ENCODE peak calls at places on chromosome 21, in six cellular contexts. B is brain microvascular endothelial cell, R is anterior cingulate cortex, Q is HS-5, K is EL, W is NCI-H1092 treated with DMSO at 0.1 percent for 48 hours. J is an unnamed sample.
A peak's percentile ranks its signal among the peaks of the same experiment; 100 is the strongest.

GRCh38 chr21:38950388-38951094 is 144.8 kb downstream of the ETS2 start:
- DNase-seq in K (peak; percentile 70), W (no peak), Q (peak; percentile 51), B (peak; percentile 50), R (no peak), J (no peak)

GRCh38 chr21:41069305-41069642 is 98.7 kb upstream of the BACE2 start:
- DNase-seq in W (no peak), B (no peak), R (no peak), K (no peak), Q (no peak), J (no peak)

GRCh38 chr21:46057111-46057709 is 40.7 kb upstream of the COL6A2 start:
- DNase-seq in K (no peak), Q (no peak), W (no peak), B (no peak), R (no peak), J (no peak)

GRCh38 chr21:31554511-31555022 is 104.9 kb upstream of the SOD1 start:
- DNase-seq in K (peak; percentile 55), R (no peak), Q (no peak), B (peak; percentile 54), W (no peak), J (peak; percentile 87)

GRCh38 chr21:31460985-31461384 is 116.9 kb upstream of the TIAM1 start:
- DNase-seq in K (no peak), R (no peak), Q (no peak), W (no peak), B (no peak), J (no peak)

GRCh38 chr21:42025392-42026071 is 15.4 kb upstream of the ZBTB21 start:
- DNase-seq in B (peak; percentile 59), W (no peak), K (peak; percentile 72), Q (no peak), R (no peak), J (peak; percentile 68)

GRCh38 chr21:31254131-31254530 is 89.9 kb downstream of the TIAM1 start:
- DNase-seq in B (no peak), K (no peak), R (no peak), W (no peak), Q (no peak), J (no peak)

GRCh38 chr21:40759061-40759460 is 87.9 kb downstream of the DSCAM start:
- DNase-seq in R (no peak), B (no peak), Q (no peak), W (no peak), K (no peak), J (no peak)

GRCh38 chr21:34198232-34199120 is 125.1 kb downstream of the MRPS6 start:
- DNase-seq in R (no peak), B (no peak), Q (no peak), W (no peak), K (no peak), J (no peak)

GRCh38 chr21:45283611-45284455 is 3.9 kb downstream of the POFUT2 start:
- DNase-seq in R (no peak), W (no peak), K (no peak), B (no peak), Q (no peak), J (no peak)

GRCh38 chr21:36122977-36123376 is 11.9 kb upstream of the CBR3 start:
- DNase-seq in W (no peak), K (no peak), R (no peak), Q (no peak), B (no peak), J (no peak)

GRCh38 chr21:19490481-19490880 is 1086.9 kb upstream of the TMPRSS15 start:
- DNase-seq in K (no peak), Q (no peak), R (no peak), B (no peak), W (no peak), J (no peak)

GRCh38 chr21:42009018-42009830 is 936 bp downstream of the ZBTB21 start:
- DNase-seq in Q (no peak), K (peak; percentile 50), B (peak; percentile 42), R (no peak), W (peak; percentile 37), J (peak; percentile 78)

GRCh38 chr21:40797881-40798280 is 49.1 kb downstream of the DSCAM start:
- DNase-seq in Q (no peak), K (peak; percentile 24), B (no peak), W (no peak), R (no peak), J (no peak)

GRCh38 chr21:46078984-46079356 is 18.9 kb upstream of the COL6A2 start:
- DNase-seq in W (no peak), R (no peak), Q (no peak), K (no peak), B (no peak), J (no peak)